ENCODE peak calls at places on chromosomes 16 and 17, in seven cellular contexts. V, M, F, A, R, Q and J are unnamed samples.

GRCh38 chr16:64711026-64711425 is 410.8 kb downstream of the CDH11 start:
- DNase-seq in V (no peak), M (no peak), F (no peak), A (peak), R (no peak), Q (peak), J (no peak)

GRCh38 chr16:2082171-2082982 is 34.6 kb downstream of the TSC2 start:
- DNase-seq in V (no peak), M (peak), F (no peak), A (no peak), R (no peak), Q (peak), J (no peak)

GRCh38 chr17:5950871-5951270 is 119.3 kb upstream of the WSCD1 start:
- DNase-seq in V (no peak), M (no peak), F (no peak), A (no peak), R (no peak), Q (no peak), J (no peak)

GRCh38 chr17:16969931-16970906 is 1.7 kb downstream of the TNFRSF13B start:
- DNase-seq in V (no peak), M (no peak), F (no peak), A (no peak), R (no peak), Q (no peak), J (no peak)

GRCh38 chr17:78458739-78459335 is 80.4 kb downstream of the PGS1 start:
- DNase-seq in V (no peak), M (no peak), F (no peak), A (no peak), R (no peak), Q (no peak), J (no peak)

GRCh38 chr16:48347191-48347860 is 37.9 kb downstream of the SIAH1 start:
- DNase-seq in V (no peak), M (no peak), F (no peak), A (no peak), R (no peak), Q (no peak), J (no peak)

GRCh38 chr17:66726846-66727245 is 108.1 kb upstream of the CACNG5 start:
- DNase-seq in V (no peak), M (no peak), F (no peak), A (no peak), R (no peak), Q (no peak), J (no peak)

GRCh38 chr17:35788504-35788998 is 6.9 kb downstream of the MMP28 start:
- DNase-seq in V (no peak), M (peak), F (no peak), A (peak), R (no peak), Q (peak), J (no peak)

GRCh38 chr17:68122587-68122986 is 87.1 kb downstream of the KPNA2 start:
- DNase-seq in V (no peak), M (no peak), F (no peak), A (no peak), R (no peak), Q (no peak), J (no peak)

GRCh38 chr17:82020874-82021727 is 1.6 kb downstream of the CENPX start:
- DNase-seq in V (peak), M (peak), F (peak), A (peak), R (no peak), Q (peak), J (no peak)

GRCh38 chr16:58236831-58237230 is 38.9 kb upstream of the CSNK2A2 start:
- DNase-seq in V (no peak), M (no peak), F (no peak), A (no peak), R (no peak), Q (no peak), J (no peak)

GRCh38 chr16:528111-529011 is 849 bp downstream of the CAPN15 start:
- DNase-seq in V (peak), M (peak), F (no peak), A (peak), R (no peak), Q (peak), J (no peak)

GRCh38 chr17:74541176-74542111 is 4.5 kb downstream of the CD300C start:
- DNase-seq in V (no peak), M (no peak), F (no peak), A (no peak), R (no peak), Q (no peak), J (no peak)
- TF ChIP-seq CTCF in V (no peak), M (no peak), F (no peak), A (no peak), R (no peak), Q (no peak), J (no peak)

GRCh38 chr16:86865866-86866675 is 287.7 kb downstream of the FOXL1 start:
- DNase-seq in V (no peak), M (peak), F (no peak), A (peak), R (no peak), Q (no peak), J (no peak)
- TF ChIP-seq CTCF in V (no peak), M (no peak), F (no peak), A (no peak), R (no peak), Q (no peak), J (no peak)

GRCh38 chr16:56207421-56207820 is 16.1 kb downstream of the GNAO1 start:
- DNase-seq in V (no peak), M (no peak), F (no peak), A (no peak), R (no peak), Q (no peak), J (no peak)
- TF ChIP-seq CTCF in V (no peak), M (no peak), F (no peak), A (no peak), R (peak), Q (no peak), J (no peak)

GRCh38 chr16:82603784-82604411 is 22.9 kb upstream of the CDH13 start:
- DNase-seq in V (no peak), M (peak), F (no peak), A (peak), R (no peak), Q (peak), J (no peak)
- TF ChIP-seq CTCF in V (peak), M (peak), F (peak), A (peak), R (peak), Q (peak), J (no peak)

DNA sequence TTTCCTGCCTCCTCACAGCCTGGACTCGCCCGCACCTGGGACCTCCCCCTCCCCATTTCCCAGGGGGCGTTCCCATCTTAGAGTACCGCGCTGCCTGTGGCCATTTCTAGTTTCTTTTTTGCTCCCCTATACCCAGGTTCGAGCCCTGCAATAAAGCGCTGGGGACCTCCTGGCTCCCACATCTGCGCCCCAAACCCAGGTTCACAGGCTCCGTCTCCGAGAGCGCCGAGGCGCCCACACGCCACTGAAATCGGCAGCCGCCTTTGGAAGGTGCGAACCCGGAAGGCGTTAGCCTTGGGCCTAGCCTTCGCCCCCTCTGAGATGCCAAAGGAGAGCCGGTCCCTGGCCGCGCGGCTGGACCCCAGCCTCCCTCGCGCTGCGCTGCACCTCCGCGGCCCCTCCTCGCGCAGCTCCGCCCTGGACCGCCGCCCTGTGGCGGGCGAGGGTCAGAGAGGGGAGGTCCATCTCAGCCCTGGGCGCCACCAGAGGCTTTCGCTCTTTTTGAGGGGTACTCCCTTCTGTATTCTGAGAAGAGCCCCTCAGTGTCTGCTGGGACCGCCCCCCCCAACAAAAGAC is 1.8 kb downstream of the KCNJ12 start:
- DNase-seq in V (no peak), M (no peak), F (no peak), A (no peak), R (no peak), Q (no peak), J (no peak)
- TF ChIP-seq CTCF in V (no peak), M (no peak), F (no peak), A (no peak), R (peak), Q (peak), J (no peak)

GRCh38 chr16:6345090-6345489 is 987.6 kb upstream of the RBFOX1 start:
- DNase-seq in V (no peak), M (no peak), F (no peak), A (no peak), R (no peak), Q (no peak), J (no peak)
- TF ChIP-seq CTCF in V (no peak), M (no peak), F (no peak), A (no peak), R (peak), Q (no peak), J (peak)

GRCh38 chr17:44152875-44153274 is 11.1 kb downstream of the HROB start:
- DNase-seq in V (no peak), M (no peak), F (no peak), A (no peak), R (no peak), Q (no peak), J (no peak)
- TF ChIP-seq CTCF in V (no peak), M (no peak), F (no peak), A (no peak), R (no peak), Q (no peak), J (no peak)

GRCh38 chr17:44960654-44961053 is 7.4 kb downstream of the C1QL1 start:
- DNase-seq in V (peak), M (no peak), F (no peak), A (no peak), R (no peak), Q (no peak), J (peak)
- TF ChIP-seq CTCF in V (no peak), M (no peak), F (no peak), A (no peak), R (no peak), Q (no peak), J (no peak)